ENCODE peak calls at places on chromosomes 4 and X, in seven cellular contexts. R is activated CD4-positive, alpha-beta T cell treated with anti-CD3 and anti-CD28 coated beads, Interleukin-2, amount 10 ng/mL, durations not matched to agents 7 days and 5 days; A is AG04449; P is HS-27A; Q is HTR-8/SVneo; U is K562; M is stimulated activated CD8-positive, alpha-beta memory T cell treated with anti-CD3 and anti-CD28 coated beads, Interleukin-7, amount 100 ng/mL, for 24 hours. C is an unnamed sample.
A peak's percentile ranks its signal among the peaks of the same experiment; 100 is the strongest.

GRCh38 chrX:23637187-23637586 is 30.1 kb upstream of the PRDX4 start:
- DNase-seq in R (peak; percentile 53), A (no peak), P (no peak), Q (no peak), U (no peak), M (no peak), C (peak; percentile 24)

GRCh38 chr4:140372607-140373327 is 679 bp upstream of the SCOC start:
- DNase-seq in R (peak; percentile 54), A (no peak), P (no peak), Q (no peak), U (peak; percentile 55), M (no peak), C (peak; percentile 0)

GRCh38 chr4:44629280-44629866 is 22.1 kb downstream of the YIPF7 start:
- DNase-seq in R (peak; percentile 54), A (no peak), P (peak; percentile 1), Q (peak; percentile 52), U (peak; percentile 55), M (no peak), C (no peak)

GRCh38 chr4:85030156-85030555 is 63.7 kb upstream of the WDFY3 start:
- DNase-seq in R (no peak), A (no peak), P (no peak), Q (no peak), U (no peak), M (no peak), C (no peak)

GRCh38 chrX:133923113-133923512 is 62.3 kb downstream of the GPC3 start:
- DNase-seq in R (peak; percentile 31), A (no peak), P (no peak), Q (no peak), U (no peak), M (no peak), C (no peak)

GRCh38 chrX:6226053-6226645 is 2.5 kb downstream of the NLGN4X start:
- DNase-seq in R (no peak), A (no peak), P (no peak), Q (no peak), U (no peak), M (no peak), C (no peak)

GRCh38 chrX:99301990-99302389 is 1108.1 kb downstream of the PCDH19 start:
- DNase-seq in R (no peak), A (no peak), P (no peak), Q (no peak), U (peak; percentile 2), M (no peak), C (no peak)

GRCh38 chr4:152500798-152501434 is 35.0 kb downstream of the FBXW7 start:
- DNase-seq in R (peak; percentile 90), A (peak; percentile 79), P (peak; percentile 51), Q (peak; percentile 56), U (peak; percentile 86), M (no peak), C (no peak)

GRCh38 chr4:18285357-18285756 is 263.8 kb upstream of the LCORL start:
- DNase-seq in R (no peak), A (no peak), P (no peak), Q (no peak), U (no peak), M (no peak), C (no peak)

GRCh38 chrX:45621356-45622041 is 420.8 kb upstream of the DIPK2B start:
- DNase-seq in R (no peak), A (peak; percentile 24), P (peak; percentile 35), Q (no peak), U (no peak), M (no peak), C (no peak)

C was measured in activated T-helper 9 cell treated with anti-CD3 and anti-CD28 coated beads, Interleukin-2, amount 50 U/mL, for 16 hours.